ENCODE peak calls at places on chromosomes 16 and 17, in seven cellular contexts. Y is left ventricle myocardium inferior, I is cardiac muscle cell, D is heart right ventricle, S is MM.1S, O is fibroblast of lung, Z is A549. M is an unnamed sample.

GRCh38 chr17:30477758-30478115 is 529 bp downstream of the GOSR1 start:
- DNase-seq in O (no peak), D (no peak), Y (no peak), Z (peak; percentile 41), S (peak; percentile 26), I (peak; percentile 27), M (no peak)

GRCh38 chr17:59154721-59155438 is at the start of gene SKA2:
- DNase-seq in S (no peak), Y (peak; percentile 96), I (peak; percentile 100), Z (peak; percentile 95), D (peak; percentile 98), O (no peak), M (peak; percentile 97)

GRCh38 chr17:8785547-8786412 is 13.4 kb downstream of the MFSD6L start:
- DNase-seq in S (peak; percentile 53), Z (peak; percentile 69), I (peak; percentile 83), O (peak; percentile 64), Y (peak; percentile 71), D (peak; percentile 80), M (peak; percentile 71)

GRCh38 chr16:2388875-2389433 is 40.3 kb upstream of the CCNF start:
- DNase-seq in O (peak; percentile 73), S (no peak), D (no peak), Z (no peak), Y (no peak), I (peak; percentile 14), M (peak; percentile 97)

GRCh38 chr17:78325076-78325712 is 34.7 kb downstream of the SOCS3 start:
- DNase-seq in S (no peak), Z (no peak), Y (peak; percentile 70), I (peak; percentile 72), D (peak; percentile 74), O (peak; percentile 55), M (no peak)

GRCh38 chr16:68401871-68402747 is 46.2 kb downstream of the SMPD3 start:
- DNase-seq in Z (no peak), Y (no peak), S (no peak), O (peak; percentile 18), I (peak; percentile 20), D (no peak), M (no peak)

GRCh38 chr16:85556456-85557082 is 56.6 kb upstream of the GSE1 start:
- DNase-seq in I (peak; percentile 45), S (peak; percentile 50), O (no peak), D (peak; percentile 69), Z (peak; percentile 53), Y (no peak), M (peak; percentile 73)

GRCh38 chr16:85361441-85362118 is 249.3 kb upstream of the CIBAR2 start:
- DNase-seq in Y (peak; percentile 62), O (no peak), Z (no peak), S (no peak), D (no peak), I (no peak), M (peak; percentile 94)

GRCh38 chr17:61504697-61505096 is 52.5 kb downstream of the TBX4 start:
- DNase-seq in I (peak; percentile 76), O (peak; percentile 89), S (no peak), Z (peak; percentile 34), Y (no peak), D (no peak), M (no peak)

GRCh38 chr16:54193013-54193655 is 93.5 kb downstream of the IRX3 start:
- DNase-seq in Z (no peak), Y (no peak), S (no peak), O (no peak), I (no peak), D (no peak), M (no peak)

GRCh38 chr16:54191592-54191991 is 95.0 kb downstream of the IRX3 start:
- DNase-seq in Y (no peak), S (no peak), Z (no peak), D (no peak), O (no peak), I (no peak), M (no peak)

GRCh38 chr16:54193656-54194007 is 93.0 kb downstream of the IRX3 start:
- DNase-seq in Y (peak; percentile 83), O (peak; percentile 39), S (peak; percentile 50), D (peak; percentile 82), I (peak; percentile 84), Z (peak; percentile 47), M (peak; percentile 75)

GRCh38 chr16:54191163-54191562 is 95.4 kb downstream of the IRX3 start:
- DNase-seq in D (no peak), O (no peak), Y (no peak), Z (no peak), I (no peak), S (no peak), M (no peak)

GRCh38 chr16:54194008-54194731 is 92.4 kb downstream of the IRX3 start:
- DNase-seq in I (peak; percentile 84), O (peak; percentile 24), Z (no peak), D (peak; percentile 88), Y (peak; percentile 91), S (no peak), M (peak; percentile 30)
- TF ChIP-seq CTCF in I (no peak), O (no peak), Z (no peak), D (no peak), Y (peak; percentile 19), S (no peak), M (no peak)

DNA sequence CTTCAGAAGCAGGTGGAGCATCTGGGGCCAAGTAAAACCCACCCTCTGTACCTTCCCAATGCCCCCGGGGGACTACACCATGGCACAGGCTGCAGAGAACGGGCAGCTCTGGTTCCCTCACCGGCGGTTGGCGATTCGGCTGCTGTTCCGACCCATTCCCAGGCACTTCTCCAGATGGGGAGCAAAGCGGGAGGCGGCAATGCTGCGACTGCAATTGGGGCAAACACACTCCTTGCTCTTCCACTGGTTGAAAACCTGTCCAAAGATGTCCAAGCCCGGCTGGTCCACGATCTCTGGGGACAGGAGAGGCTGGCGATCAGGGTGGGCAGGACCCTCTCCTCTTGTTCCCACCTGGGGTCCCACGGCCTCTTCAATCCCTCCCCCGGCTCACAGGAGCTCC is 2.6 kb downstream of the ATXN7L3 start:
- DNase-seq in Y (no peak), Z (no peak), D (no peak), I (no peak), S (no peak), O (no peak), M (no peak)
- H3K4me3 ChIP-seq in Y (no peak overlapping the region), Z (no peak overlapping the region), D (no peak overlapping the region), I (no peak overlapping the region), S (no peak overlapping the region), O (no peak overlapping the region), M (no peak overlapping the region)

GRCh38 chr16:73183678-73184092 is 135.8 kb upstream of the ZFHX3 start:
- DNase-seq in Y (no peak), S (no peak), O (peak; percentile 56), Z (no peak), I (peak; percentile 84), D (no peak), M (no peak)
- TF ChIP-seq CTCF in Y (no peak), S (no peak), O (peak; percentile 19), Z (no peak), I (peak; percentile 40), D (no peak), M (no peak)

GRCh38 chr16:77434365-77435239 is at the start of gene ADAMTS18:
- DNase-seq in Z (no peak), S (no peak), Y (no peak), I (no peak), D (no peak), O (no peak), M (no peak)
- H3K4me3 ChIP-seq in Z (peak within 1 kb of the TSS; percentile 45), S (no peak within 1 kb of the TSS), Y (no peak within 1 kb of the TSS), I (peak within 1 kb of the TSS; percentile 40), D (no peak within 1 kb of the TSS), O (no peak within 1 kb of the TSS), M (no peak within 1 kb of the TSS)